ENCODE peak calls at places on chromosomes 5 and 9, in seven cellular contexts. One of them, this sample, is unnamed.

GRCh38 chr5:122707796-122708195 is 67.1 kb upstream of the SNX2 start:
- DNase-seq in trophoblast cell: no peak
- DNase-seq in H1: no peak
- DNase-seq in IMR-90: no peak
- DNase-seq in H9: no peak
- DNase-seq in mesendoderm: no peak
- DNase-seq in mesenchymal stem cell: no peak
- DNase-seq in this sample: no peak

GRCh38 chr9:7315746-7316457 is 483.7 kb downstream of the DMAC1 start:
- DNase-seq in mesendoderm: no peak
- DNase-seq in H9: no peak
- DNase-seq in IMR-90: peak
- DNase-seq in H1: no peak
- DNase-seq in mesenchymal stem cell: peak
- DNase-seq in trophoblast cell: peak
- DNase-seq in this sample: no peak

GRCh38 chr9:132994410-132995120 is 16.1 kb downstream of the GFI1B start:
- DNase-seq in mesenchymal stem cell: peak
- DNase-seq in trophoblast cell: no peak
- DNase-seq in H9: no peak
- DNase-seq in mesendoderm: no peak
- DNase-seq in IMR-90: peak
- DNase-seq in H1: no peak
- DNase-seq in this sample: no peak

GRCh38 chr5:55601209-55601618 is 66.5 kb upstream of the PLPP1 start:
- DNase-seq in H1: no peak
- DNase-seq in mesendoderm: peak
- DNase-seq in IMR-90: peak
- DNase-seq in trophoblast cell: peak
- DNase-seq in mesenchymal stem cell: peak
- DNase-seq in H9: no peak
- DNase-seq in this sample: peak

GRCh38 chr9:21317956-21318923 is 13.1 kb upstream of the IFNA5 start:
- DNase-seq in H9: no peak
- DNase-seq in H1: no peak
- DNase-seq in trophoblast cell: peak
- DNase-seq in mesendoderm: peak
- DNase-seq in mesenchymal stem cell: peak
- DNase-seq in IMR-90: peak
- DNase-seq in this sample: peak

GRCh38 chr5:51860532-51861018 is 477.3 kb downstream of the ISL1 start:
- DNase-seq in H1: no peak
- DNase-seq in mesendoderm: no peak
- DNase-seq in mesenchymal stem cell: no peak
- DNase-seq in IMR-90: no peak
- DNase-seq in H9: no peak
- DNase-seq in trophoblast cell: peak
- DNase-seq in this sample: no peak

GRCh38 chr5:159120446-159120845 is 20.7 kb upstream of the EBF1 start:
- DNase-seq in H1: no peak
- DNase-seq in mesenchymal stem cell: peak
- DNase-seq in mesendoderm: no peak
- DNase-seq in IMR-90: no peak
- DNase-seq in H9: no peak
- DNase-seq in trophoblast cell: no peak
- DNase-seq in this sample: no peak

GRCh38 chr5:149860801-149861322 is 83.7 kb downstream of the PDE6A start:
- DNase-seq in IMR-90: no peak
- DNase-seq in H1: peak
- DNase-seq in H9: no peak
- DNase-seq in trophoblast cell: no peak
- DNase-seq in mesendoderm: peak
- DNase-seq in mesenchymal stem cell: no peak
- DNase-seq in this sample: no peak

GRCh38 chr9:89919171-89919681 is 314.4 kb downstream of the GADD45G start:
- DNase-seq in mesendoderm: peak
- DNase-seq in H1: peak
- DNase-seq in IMR-90: no peak
- DNase-seq in H9: peak
- DNase-seq in trophoblast cell: peak
- DNase-seq in mesenchymal stem cell: no peak
- DNase-seq in this sample: no peak

GRCh38 chr9:125604189-125604588 is 102.8 kb downstream of the MAPKAP1 start:
- DNase-seq in H1: no peak
- DNase-seq in mesenchymal stem cell: no peak
- DNase-seq in IMR-90: no peak
- DNase-seq in trophoblast cell: no peak
- DNase-seq in H9: no peak
- DNase-seq in mesendoderm: no peak
- DNase-seq in this sample: no peak

GRCh38 chr5:67173959-67174358 is 22.6 kb downstream of the CD180 start:
- DNase-seq in mesenchymal stem cell: no peak
- DNase-seq in mesendoderm: no peak
- DNase-seq in H9: no peak
- DNase-seq in IMR-90: no peak
- DNase-seq in H1: no peak
- DNase-seq in trophoblast cell: no peak
- DNase-seq in this sample: no peak

GRCh38 chr5:3116366-3116765 is 364.9 kb upstream of the IRX2 start:
- DNase-seq in mesenchymal stem cell: no peak
- DNase-seq in IMR-90: no peak
- DNase-seq in mesendoderm: peak
- DNase-seq in H9: no peak
- DNase-seq in trophoblast cell: no peak
- DNase-seq in H1: no peak
- DNase-seq in this sample: no peak

GRCh38 chr5:126808619-126809018 is 31.7 kb downstream of the LMNB1 start:
- DNase-seq in trophoblast cell: peak
- DNase-seq in IMR-90: peak
- DNase-seq in H1: no peak
- DNase-seq in mesendoderm: no peak
- DNase-seq in H9: no peak
- DNase-seq in mesenchymal stem cell: peak
- DNase-seq in this sample: peak

GRCh38 chr9:135926402-135927194 is 19.3 kb upstream of the CAMSAP1 start:
- DNase-seq in IMR-90: peak
- DNase-seq in H9: no peak
- DNase-seq in trophoblast cell: peak
- DNase-seq in mesendoderm: peak
- DNase-seq in H1: no peak
- DNase-seq in mesenchymal stem cell: peak
- DNase-seq in this sample: no peak

GRCh38 chr5:5979362-5979760 is 399.0 kb downstream of the MED10 start:
- DNase-seq in IMR-90: no peak
- DNase-seq in H1: no peak
- DNase-seq in H9: no peak
- DNase-seq in mesendoderm: peak
- DNase-seq in mesenchymal stem cell: no peak
- DNase-seq in trophoblast cell: peak
- DNase-seq in this sample: no peak

GRCh38 chr9:127568971-127569818 is 42.9 kb upstream of the STXBP1 start:
- DNase-seq in H1: no peak
- DNase-seq in mesenchymal stem cell: peak
- DNase-seq in IMR-90: peak
- DNase-seq in H9: peak
- DNase-seq in trophoblast cell: peak
- DNase-seq in mesendoderm: peak
- DNase-seq in this sample: peak

GRCh38 chr9:129323999-129324553 is 146.0 kb upstream of the IER5L start:
- DNase-seq in H9: no peak
- DNase-seq in mesendoderm: no peak
- DNase-seq in H1: no peak
- DNase-seq in trophoblast cell: peak
- DNase-seq in IMR-90: no peak
- DNase-seq in mesenchymal stem cell: no peak
- DNase-seq in this sample: no peak

GRCh38 chr5:38607930-38608545 is 51.6 kb upstream of the LIFR start:
- DNase-seq in IMR-90: peak
- DNase-seq in H1: no peak
- DNase-seq in mesenchymal stem cell: peak
- DNase-seq in trophoblast cell: no peak
- DNase-seq in mesendoderm: no peak
- DNase-seq in H9: no peak
- DNase-seq in this sample: no peak

GRCh38 chr9:133113928-133114351 is 7.1 kb downstream of the RALGDS start:
- DNase-seq in trophoblast cell: no peak
- DNase-seq in H1: no peak
- DNase-seq in mesendoderm: no peak
- DNase-seq in IMR-90: peak
- DNase-seq in mesenchymal stem cell: no peak
- DNase-seq in H9: no peak
- DNase-seq in this sample: no peak

GRCh38 chr5:32143991-32144636 is 30.0 kb downstream of the GOLPH3 start:
- DNase-seq in mesenchymal stem cell: no peak
- DNase-seq in mesendoderm: no peak
- DNase-seq in H1: no peak
- DNase-seq in IMR-90: peak
- DNase-seq in H9: no peak
- DNase-seq in trophoblast cell: no peak
- DNase-seq in this sample: no peak

GRCh38 chr9:116156621-116157314 is 3.2 kb downstream of the PAPPA start:
- DNase-seq in H1: no peak
- DNase-seq in trophoblast cell: peak
- DNase-seq in H9: peak
- DNase-seq in mesenchymal stem cell: peak
- DNase-seq in IMR-90: peak
- DNase-seq in mesendoderm: peak
- DNase-seq in this sample: peak

GRCh38 chr9:84955155-84955554 is 285.6 kb downstream of the NTRK2 start:
- DNase-seq in mesenchymal stem cell: no peak
- DNase-seq in IMR-90: no peak
- DNase-seq in H1: no peak
- DNase-seq in mesendoderm: no peak
- DNase-seq in H9: no peak
- DNase-seq in trophoblast cell: no peak
- DNase-seq in this sample: no peak
- H4K8ac ChIP-seq in mesenchymal stem cell: no peak
- H4K8ac ChIP-seq in IMR-90: no peak
- H4K8ac ChIP-seq in H1: no peak
- H4K8ac ChIP-seq in mesendoderm: no peak
- H4K8ac ChIP-seq in H9: no peak
- H4K8ac ChIP-seq in trophoblast cell: no peak
- H4K8ac ChIP-seq in this sample: no peak

DNA sequence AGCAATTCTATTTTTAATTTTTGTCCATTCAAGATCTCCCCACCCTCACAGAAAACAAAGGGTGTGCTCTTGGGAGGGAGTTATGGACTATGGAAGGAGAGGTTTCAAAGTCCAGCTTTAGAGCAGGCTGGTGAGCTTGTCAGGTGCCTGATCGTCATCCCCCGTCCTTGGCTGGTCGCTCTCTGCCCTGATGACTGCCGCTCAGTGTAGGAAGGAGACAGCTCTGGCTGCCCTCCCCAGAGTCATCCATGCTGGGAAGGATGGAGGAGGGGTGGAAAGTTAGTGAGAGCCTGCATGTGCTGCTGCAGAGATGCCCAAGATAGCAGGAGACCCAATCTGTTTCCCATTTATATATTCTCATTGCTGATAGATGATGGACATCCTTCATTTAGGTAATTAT is 96.6 kb downstream of the NLN start:
- DNase-seq in mesenchymal stem cell: no peak
- DNase-seq in H9: no peak
- DNase-seq in IMR-90: no peak
- DNase-seq in mesendoderm: no peak
- DNase-seq in H1: no peak
- DNase-seq in trophoblast cell: no peak
- DNase-seq in this sample: no peak
- H3K4ac ChIP-seq in mesenchymal stem cell: no peak
- H3K4ac ChIP-seq in H9: no peak
- H3K4ac ChIP-seq in IMR-90: no peak
- H3K4ac ChIP-seq in mesendoderm: no peak
- H3K4ac ChIP-seq in H1: no peak
- H3K4ac ChIP-seq in trophoblast cell: no peak
- H3K4ac ChIP-seq in this sample: no peak

GRCh38 chr5:60594715-60595114 is 105.3 kb downstream of the DEPDC1B start:
- DNase-seq in mesendoderm: no peak
- DNase-seq in H1: no peak
- DNase-seq in mesenchymal stem cell: no peak
- DNase-seq in H9: no peak
- DNase-seq in IMR-90: no peak
- DNase-seq in trophoblast cell: no peak
- DNase-seq in this sample: no peak

GRCh38 chr5:60595183-60595582 is 104.8 kb downstream of the DEPDC1B start:
- DNase-seq in IMR-90: no peak
- DNase-seq in mesenchymal stem cell: peak
- DNase-seq in H1: no peak
- DNase-seq in H9: no peak
- DNase-seq in trophoblast cell: no peak
- DNase-seq in mesendoderm: no peak
- DNase-seq in this sample: no peak

GRCh38 chr5:60586307-60586901 is 113.6 kb downstream of the DEPDC1B start:
- DNase-seq in IMR-90: peak
- DNase-seq in mesendoderm: peak
- DNase-seq in H1: no peak
- DNase-seq in mesenchymal stem cell: peak
- DNase-seq in trophoblast cell: peak
- DNase-seq in H9: no peak
- DNase-seq in this sample: no peak

GRCh38 chr5:60585618-60586017 is 114.3 kb downstream of the DEPDC1B start:
- DNase-seq in mesenchymal stem cell: no peak
- DNase-seq in IMR-90: no peak
- DNase-seq in mesendoderm: no peak
- DNase-seq in trophoblast cell: no peak
- DNase-seq in H1: no peak
- DNase-seq in H9: no peak
- DNase-seq in this sample: no peak

DNA sequence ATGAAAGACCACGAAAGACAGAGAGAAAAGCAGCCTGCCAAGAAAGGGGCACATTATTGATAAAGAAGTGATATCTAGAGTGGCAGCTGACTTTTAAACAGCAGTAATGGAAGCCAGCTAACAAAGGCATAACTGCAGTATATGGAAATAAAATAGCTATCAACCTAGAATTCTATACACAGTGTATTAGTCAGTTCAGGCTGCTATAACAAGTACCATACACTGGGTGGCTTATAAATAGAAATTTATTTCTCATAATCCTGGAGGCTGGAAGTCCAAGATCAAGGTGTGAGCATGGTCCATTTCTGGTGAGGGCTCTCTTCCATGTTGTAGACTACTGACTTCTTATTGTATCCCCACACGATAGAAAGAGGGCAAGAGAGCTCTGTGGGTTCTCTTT is 109.8 kb downstream of the DEPDC1B start:
- DNase-seq in mesendoderm: no peak
- DNase-seq in H9: no peak
- DNase-seq in IMR-90: no peak
- DNase-seq in trophoblast cell: no peak
- DNase-seq in H1: no peak
- DNase-seq in mesenchymal stem cell: no peak
- DNase-seq in this sample: no peak
- H4K8ac ChIP-seq in mesendoderm: no peak
- H4K8ac ChIP-seq in H9: no peak
- H4K8ac ChIP-seq in IMR-90: no peak
- H4K8ac ChIP-seq in trophoblast cell: no peak
- H4K8ac ChIP-seq in H1: no peak
- H4K8ac ChIP-seq in mesenchymal stem cell: no peak
- H4K8ac ChIP-seq in this sample: no peak

DNA sequence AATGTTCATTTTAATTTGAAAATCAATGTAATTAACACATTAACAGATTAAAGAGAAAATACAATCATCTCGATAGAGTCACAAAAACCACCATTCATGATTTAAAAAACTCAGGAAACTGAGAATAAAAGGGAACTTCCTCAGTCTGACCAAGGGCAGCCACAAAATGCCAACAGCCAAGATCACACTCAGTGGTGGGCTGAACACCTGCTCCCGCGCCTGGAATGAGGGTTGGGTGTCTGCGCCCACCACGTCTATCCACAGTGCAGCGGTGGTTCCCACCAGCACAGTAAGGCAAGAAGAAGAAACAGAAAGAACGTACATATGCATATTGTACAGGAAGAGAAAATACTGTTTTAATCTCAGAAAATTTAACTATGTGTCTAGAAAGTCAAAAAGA is 11.7 kb upstream of the NSMF start:
- DNase-seq in mesendoderm: no peak
- DNase-seq in mesenchymal stem cell: no peak
- DNase-seq in IMR-90: no peak
- DNase-seq in H9: no peak
- DNase-seq in H1: no peak
- DNase-seq in trophoblast cell: no peak
- DNase-seq in this sample: no peak
- H3K4ac ChIP-seq in mesendoderm: no peak
- H3K4ac ChIP-seq in mesenchymal stem cell: no peak
- H3K4ac ChIP-seq in IMR-90: no peak
- H3K4ac ChIP-seq in H9: no peak
- H3K4ac ChIP-seq in H1: no peak
- H3K4ac ChIP-seq in trophoblast cell: no peak
- H3K4ac ChIP-seq in this sample: no peak

This sample was measured in neuronal stem cell.